ENCODE peak calls at places on chromosomes 11 and 22, in six cellular contexts. Z is activated CD8-positive, alpha-beta T cell treated with anti-CD3 and anti-CD28 coated beads for 36 hours; V is AG04450; E is AG10803; Y is neural progenitor cell; F is testis. U is an unnamed sample.

GRCh38 chr11:35980646-35981402 is 37.0 kb downstream of the LDLRAD3 start:
- DNase-seq in Z (no peak), V (no peak), E (no peak), Y (no peak), F (no peak), U (peak)

GRCh38 chr22:35480627-35481565 is 59.7 kb upstream of the RASD2 start:
- DNase-seq in Z (no peak), V (no peak), E (peak), Y (no peak), F (no peak), U (no peak)

GRCh38 chr11:115963170-115963569 is 459.0 kb upstream of the CADM1 start:
- DNase-seq in Z (no peak), V (no peak), E (no peak), Y (no peak), F (no peak), U (peak)

GRCh38 chr11:65424200-65425104 is 1.9 kb downstream of the NEAT1 start:
- DNase-seq in Z (peak), V (no peak), E (peak), Y (no peak), F (peak), U (peak)

GRCh38 chr11:5300246-5300645 is 1.5 kb downstream of the OR51B4 start:
- DNase-seq in Z (no peak), V (no peak), E (no peak), Y (no peak), F (no peak), U (peak)

GRCh38 chr11:69721061-69721460 is 17.2 kb upstream of the FGF19 start:
- DNase-seq in Z (no peak), V (no peak), E (no peak), Y (no peak), F (no peak), U (no peak)

GRCh38 chr11:2312232-2313042 is 10.6 kb downstream of the TSPAN32 start:
- DNase-seq in Z (no peak), V (no peak), E (peak), Y (no peak), F (no peak), U (peak)

GRCh38 chr11:61295596-61295926 is 445 bp upstream of the VWCE start:
- DNase-seq in Z (no peak), V (no peak), E (no peak), Y (no peak), F (no peak), U (no peak)

GRCh38 chr11:3147257-3147619 is 17.9 kb downstream of the OSBPL5 start:
- DNase-seq in Z (no peak), V (no peak), E (peak), Y (no peak), F (no peak), U (no peak)

GRCh38 chr11:65903068-65903481 is 2.9 kb upstream of the FOSL1 start:
- DNase-seq in Z (no peak), V (no peak), E (peak), Y (peak), F (no peak), U (peak)

GRCh38 chr11:68315581-68315920 is 3.2 kb downstream of the LRP5 start:
- DNase-seq in Z (no peak), V (no peak), E (no peak), Y (no peak), F (no peak), U (no peak)

GRCh38 chr11:46293066-46293465 is 15.6 kb downstream of the CREB3L1 start:
- DNase-seq in Z (no peak), V (no peak), E (no peak), Y (no peak), F (no peak), U (no peak)

GRCh38 chr11:100515087-100515486 is 172.0 kb upstream of the ARHGAP42 start:
- DNase-seq in Z (no peak), V (peak), E (no peak), Y (peak), F (no peak), U (peak)

GRCh38 chr11:59755701-59756495 is 722 bp downstream of the STX3 start:
- DNase-seq in Z (peak), V (peak), E (peak), Y (peak), F (peak), U (peak)

GRCh38 chr11:123082977-123083376 is 21.0 kb upstream of the HSPA8 start:
- DNase-seq in Z (no peak), V (no peak), E (no peak), Y (no peak), F (no peak), U (no peak)

GRCh38 chr11:13880719-13881118 is 81.8 kb upstream of the SPON1 start:
- DNase-seq in Z (no peak), V (no peak), E (no peak), Y (no peak), F (no peak), U (no peak)

GRCh38 chr22:26482171-26482570 is 1.4 kb downstream of the HPS4 start:
- DNase-seq in Z (no peak), V (no peak), E (no peak), Y (no peak), F (no peak), U (no peak)

GRCh38 chr11:57348636-57349323 is 10.6 kb downstream of the P2RX3 start:
- DNase-seq in Z (no peak), V (no peak), E (peak), Y (no peak), F (no peak), U (no peak)

GRCh38 chr11:90124371-90124770 is 10.1 kb upstream of the NAALAD2 start:
- DNase-seq in Z (no peak), V (no peak), E (no peak), Y (no peak), F (no peak), U (no peak)

GRCh38 chr11:111461460-111462240 is 50.5 kb downstream of the BTG4 start:
- DNase-seq in Z (no peak), V (no peak), E (no peak), Y (no peak), F (no peak), U (no peak)

GRCh38 chr11:21564813-21565212 is 628.1 kb upstream of the ANO5 start:
- DNase-seq in Z (no peak), V (no peak), E (no peak), Y (no peak), F (no peak), U (no peak)

GRCh38 chr11:130400793-130401483 is 27.5 kb downstream of the ADAMTS8 start:
- DNase-seq in Z (no peak), V (peak), E (peak), Y (no peak), F (peak), U (peak)

GRCh38 chr11:129117595-129118350 is 74.4 kb downstream of the ARHGAP32 start:
- DNase-seq in Z (peak), V (peak), E (peak), Y (peak), F (peak), U (peak)

GRCh38 chr22:50165438-50166123 is 5.0 kb upstream of the PANX2 start:
- DNase-seq in Z (no peak), V (no peak), E (no peak), Y (no peak), F (no peak), U (no peak)

GRCh38 chr11:44143987-44144909 is 48.8 kb downstream of the EXT2 start:
- DNase-seq in Z (no peak), V (no peak), E (no peak), Y (no peak), F (no peak), U (no peak)

GRCh38 chr11:23778971-23779370 is 717.9 kb upstream of the LUZP2 start:
- DNase-seq in Z (no peak), V (no peak), E (peak), Y (no peak), F (no peak), U (peak)

GRCh38 chr11:94151903-94152677 is 23.4 kb downstream of the PANX1 start:
- DNase-seq in Z (peak), V (no peak), E (peak), Y (no peak), F (no peak), U (peak)

GRCh38 chr11:6618117-6619020 is 853 bp downstream of the TPP1 start:
- DNase-seq in Z (peak), V (peak), E (peak), Y (no peak), F (peak), U (peak)

GRCh38 chr22:27906241-27906640 is 12.8 kb downstream of the PITPNB start:
- DNase-seq in Z (no peak), V (no peak), E (peak), Y (no peak), F (no peak), U (no peak)

GRCh38 chr11:10314199-10315072 is 9.6 kb downstream of the ADM start:
- DNase-seq in Z (peak), V (no peak), E (peak), Y (peak), F (no peak), U (peak)

GRCh38 chr11:61602775-61603569 is 22.1 kb upstream of the SYT7 start:
- DNase-seq in Z (no peak), V (peak), E (peak), Y (no peak), F (peak), U (peak)

GRCh38 chr11:88455974-88456373 is 118.4 kb upstream of the CTSC start:
- DNase-seq in Z (no peak), V (no peak), E (no peak), Y (no peak), F (no peak), U (no peak)

GRCh38 chr22:36297568-36297967 is 44.6 kb downstream of the APOL1 start:
- DNase-seq in Z (no peak), V (no peak), E (no peak), Y (no peak), F (no peak), U (no peak)

GRCh38 chr11:69450064-69450856 is 31.2 kb upstream of the LINC01488 start:
- DNase-seq in Z (no peak), V (no peak), E (no peak), Y (no peak), F (no peak), U (no peak)

GRCh38 chr11:120660024-120660565 is 148.5 kb downstream of the GRIK4 start:
- DNase-seq in Z (peak), V (no peak), E (no peak), Y (peak), F (peak), U (peak)

DNA sequence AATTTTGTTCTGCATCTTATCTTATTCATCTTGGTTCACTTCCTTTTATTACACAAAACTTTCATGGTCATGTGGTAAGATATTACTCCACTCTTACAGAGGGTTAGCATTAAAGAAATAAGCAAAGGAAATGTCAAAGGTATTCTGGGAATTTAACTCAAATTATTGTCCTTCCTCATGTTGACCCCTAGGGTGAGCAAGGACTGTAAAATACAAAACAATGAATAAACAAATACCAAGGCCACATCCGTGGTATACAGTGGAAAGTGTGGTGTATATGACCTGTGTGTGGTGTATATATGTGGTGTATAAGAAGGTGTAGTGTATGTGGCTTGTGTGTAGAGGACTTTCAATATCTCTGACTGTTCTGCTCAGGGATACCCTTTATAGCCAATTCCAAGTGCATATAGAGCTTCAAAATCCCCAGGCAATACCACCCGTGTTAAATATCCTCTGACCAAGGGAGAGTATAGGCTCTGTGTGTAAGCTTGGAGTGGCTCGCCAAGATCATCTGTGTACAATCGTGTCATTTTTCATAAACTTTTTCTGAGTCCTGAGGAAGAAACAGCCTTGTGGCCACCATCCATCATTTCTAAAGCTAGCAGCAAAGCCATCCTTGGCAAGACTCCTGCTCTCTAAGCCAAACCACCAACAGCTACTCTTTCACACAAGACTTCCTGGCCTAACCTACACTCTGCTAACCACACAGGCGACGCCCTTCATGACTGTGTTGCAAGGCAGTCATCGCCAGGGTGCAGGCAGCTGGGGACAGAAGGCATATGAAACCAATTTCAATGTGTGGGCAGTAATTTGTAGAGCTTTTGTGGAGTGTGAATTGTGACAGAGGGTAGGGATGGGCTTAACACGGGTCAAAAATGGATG is 548.0 kb downstream of the ETS1 start:
- DNase-seq in Z (peak), V (no peak), E (peak), Y (no peak), F (no peak), U (peak)
- TF ChIP-seq CTCF in Z (peak), V (peak), E (peak), Y (no peak), F (no peak), U (peak)

DNA sequence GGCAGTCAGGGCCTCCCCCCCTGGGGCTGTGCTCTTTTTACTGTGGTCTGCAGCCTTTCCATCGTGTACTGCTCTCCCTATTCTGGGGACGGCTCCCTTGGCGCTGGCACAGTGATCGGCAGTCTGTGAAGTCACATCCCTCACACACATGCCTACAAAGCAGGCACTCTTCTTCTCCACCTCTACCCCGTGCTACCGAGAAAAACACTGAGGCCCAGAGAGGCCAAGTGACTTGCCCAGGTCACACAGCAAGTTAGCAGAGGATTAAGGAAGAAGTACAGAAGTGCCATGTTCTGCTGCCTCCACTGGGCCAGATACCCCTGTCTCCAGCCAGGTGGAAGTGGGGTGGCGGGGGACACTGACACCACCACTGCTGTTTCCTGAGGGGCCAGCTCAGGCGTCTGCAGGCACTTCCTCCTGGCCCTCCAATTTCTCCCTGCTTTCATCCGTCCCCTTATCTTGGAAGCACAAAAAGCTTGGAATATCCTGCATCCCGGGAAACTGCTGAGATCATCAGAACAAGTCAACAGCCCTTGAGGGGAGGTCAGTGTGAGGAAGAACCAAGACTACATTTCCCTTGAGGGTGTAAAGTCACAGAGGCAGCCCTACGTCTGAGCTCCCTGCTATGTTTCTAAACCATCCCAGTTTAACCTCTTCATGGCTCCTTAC is 30.2 kb upstream of the KLHL35 start:
- DNase-seq in Z (no peak), V (no peak), E (no peak), Y (no peak), F (no peak), U (peak)
- TF ChIP-seq CTCF in Z (no peak), V (no peak), E (no peak), Y (no peak), F (no peak), U (no peak)

GRCh38 chr11:124898711-124899110 is 1.0 kb upstream of the ROBO4 start:
- DNase-seq in Z (no peak), V (peak), E (peak), Y (no peak), F (peak), U (peak)

GRCh38 chr11:124896071-124896750 is 1.5 kb downstream of the ROBO4 start:
- DNase-seq in Z (no peak), V (no peak), E (no peak), Y (no peak), F (no peak), U (no peak)

GRCh38 chr11:124899376-124900145 is 1.9 kb upstream of the ROBO4 start:
- DNase-seq in Z (no peak), V (no peak), E (no peak), Y (no peak), F (no peak), U (peak)

GRCh38 chr11:124896821-124897391 is 759 bp downstream of the ROBO4 start:
- DNase-seq in Z (no peak), V (no peak), E (no peak), Y (no peak), F (peak), U (no peak)

DNA sequence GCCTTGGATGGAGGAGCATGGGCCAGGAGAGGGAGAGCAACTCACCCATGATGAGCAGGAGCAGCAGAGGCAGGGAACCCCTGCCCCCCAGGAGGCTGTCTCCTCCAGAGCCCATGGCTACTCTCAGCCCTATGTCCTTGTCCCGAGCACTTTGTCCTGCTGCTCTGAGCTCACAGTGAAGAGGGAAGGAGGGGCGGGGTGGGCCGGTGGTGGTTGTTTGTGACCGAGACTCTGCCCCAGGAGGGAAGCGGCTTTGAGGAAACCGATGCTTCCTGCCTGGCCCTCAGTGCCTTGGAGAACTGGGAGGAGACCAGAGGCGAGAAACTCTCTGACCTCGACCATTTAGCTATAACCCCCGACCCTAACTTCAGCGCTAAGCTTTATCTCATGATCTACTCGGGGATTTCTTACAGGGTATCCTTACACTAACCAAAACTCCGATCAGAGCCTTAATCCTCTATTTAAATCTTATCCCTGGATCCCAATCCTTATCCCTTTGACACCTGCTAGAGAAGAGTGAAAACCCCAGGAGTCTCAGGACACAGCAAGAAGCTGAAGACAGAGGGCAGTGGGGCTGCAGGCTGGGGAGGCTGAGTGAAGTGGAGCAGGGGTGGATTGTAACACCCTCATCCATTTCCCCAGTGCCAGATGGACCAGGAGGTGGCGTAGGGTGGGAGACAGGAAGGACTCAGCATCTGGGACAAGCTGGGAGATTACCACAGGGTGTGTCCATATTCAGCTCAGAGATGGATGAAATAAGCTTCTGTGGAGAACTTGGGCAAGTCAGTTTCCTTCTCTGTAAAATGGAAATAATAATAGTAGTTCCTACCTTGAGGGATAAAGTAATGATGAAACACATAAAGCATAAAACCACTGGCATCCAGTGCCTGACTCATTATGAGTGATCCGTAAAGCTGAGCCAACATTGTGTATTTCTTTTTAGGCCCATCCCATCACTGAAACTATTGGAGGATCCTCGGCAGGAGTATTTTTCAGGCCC is at the start of gene ROBO4:
- DNase-seq in Z (no peak), V (peak), E (peak), Y (no peak), F (no peak), U (peak)
- TF ChIP-seq CTCF in Z (no peak), V (no peak), E (peak), Y (no peak), F (no peak), U (peak)

DNA sequence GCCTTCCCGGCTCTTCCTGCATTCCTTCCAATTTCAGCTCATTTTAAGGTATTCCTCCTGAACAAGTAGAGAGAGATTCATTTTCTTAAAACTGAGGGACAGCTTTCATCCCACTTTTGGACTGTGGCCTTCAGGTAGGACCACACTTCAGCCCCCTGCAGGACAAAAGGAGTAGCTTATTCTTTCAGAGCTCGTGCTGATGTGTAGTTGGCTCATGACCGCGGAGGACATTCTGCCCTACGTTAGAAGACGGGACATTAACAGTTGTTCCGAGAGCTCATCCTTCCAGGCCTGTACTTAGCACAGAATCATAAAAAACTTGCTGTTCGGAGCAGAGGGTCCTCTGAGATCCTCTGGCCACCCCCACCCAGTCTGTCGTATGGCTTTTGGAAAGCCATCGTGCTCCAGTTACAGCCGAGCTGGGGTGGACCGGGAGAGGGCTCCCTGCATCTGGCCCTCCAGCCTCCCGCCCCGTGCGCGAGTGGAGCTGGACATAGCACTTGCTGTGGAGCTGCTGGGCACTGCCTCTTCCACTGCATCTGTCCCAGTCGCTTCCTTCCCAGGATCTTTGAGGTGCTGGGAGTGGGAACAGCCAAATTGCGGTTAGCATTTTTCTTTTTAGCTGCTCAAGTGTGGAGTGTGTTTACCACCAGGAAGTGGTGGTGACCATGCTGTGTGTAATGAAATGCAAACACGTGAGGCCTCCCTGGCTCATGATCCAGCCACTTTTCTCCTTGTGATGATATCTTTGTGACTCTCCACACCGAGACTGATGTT is 250.3 kb downstream of the TBC1D22A start:
- DNase-seq in Z (no peak), V (peak), E (peak), Y (no peak), F (no peak), U (no peak)
- TF ChIP-seq CTCF in Z (no peak), V (peak), E (no peak), Y (peak), F (no peak), U (peak)

DNA sequence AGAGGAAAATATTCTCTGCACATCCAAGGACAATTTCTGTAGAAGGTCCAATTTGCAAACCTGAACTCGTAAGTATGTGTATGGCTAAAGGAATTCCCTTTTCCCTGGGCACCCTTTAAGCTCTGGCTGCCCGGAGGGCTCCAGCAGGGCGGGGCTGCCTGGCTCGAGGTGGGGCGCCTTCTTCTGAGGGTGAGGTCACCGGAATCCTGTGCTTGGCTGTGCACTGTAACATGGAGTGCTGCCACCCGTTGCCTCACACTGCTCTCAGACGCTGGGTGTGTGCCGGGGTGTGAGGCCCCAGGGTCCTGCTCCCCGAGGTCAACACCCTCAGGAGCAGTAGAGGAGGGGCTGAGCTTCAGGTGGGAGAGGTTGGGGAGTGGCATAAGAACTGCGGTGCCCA is 61.5 kb downstream of the SYN3 start:
- DNase-seq in Z (no peak), V (no peak), E (peak), Y (no peak), F (peak), U (no peak)
- TF ChIP-seq CTCF in Z (no peak), V (no peak), E (no peak), Y (no peak), F (no peak), U (no peak)

U was measured in fibroblast of pulmonary artery.